ENCODE peak calls at places on chromosome 22, in ten cellular contexts. X is GM12892; Y is MV-4-11; A is HEK293T; D is NCI-H2029; K is neural crest cell; U is amygdala; G is stimulated activated CD4-positive, alpha-beta T cell treated with anti-CD3 and anti-CD28 coated beads, Interleukin-12 subunit alpha, Interleukin-12 subunit beta, amount 100 ng/mL, for 48 hours; C is stimulated activated CD8-positive, alpha-beta memory T cell treated with anti-CD3 and anti-CD28 coated beads, Interleukin-4, amount 100 ng/mL, for 1 hour; S is T follicular helper cell. P is an unnamed sample.

GRCh38 chr22:17997456-17997855 is 26.9 kb downstream of the MICAL3 start:
- DNase-seq in G (no peak), S (no peak), U (no peak), K (no peak), C (no peak), A (no peak), X (no peak), Y (no peak), D (no peak), P (no peak)

GRCh38 chr22:27270818-27271510 is 530.6 kb downstream of the MN1 start:
- DNase-seq in G (no peak), A (no peak), D (no peak), U (no peak), Y (no peak), K (no peak), X (no peak), C (no peak), S (no peak), P (no peak)

GRCh38 chr22:32864041-32864440 is 62.5 kb downstream of the TIMP3 start:
- DNase-seq in S (no peak), D (no peak), G (no peak), X (no peak), C (no peak), K (no peak), A (no peak), Y (no peak), U (no peak), P (no peak)

GRCh38 chr22:39350803-39351688 is 1.3 kb downstream of the SYNGR1 start:
- DNase-seq in A (no peak), S (no peak), G (no peak), K (no peak), U (no peak), D (no peak), X (no peak), C (no peak), Y (no peak), P (no peak)

GRCh38 chr22:50640857-50641647 is 13.1 kb upstream of the ARSA start:
- DNase-seq in Y (peak; percentile 63), U (no peak), G (no peak), D (no peak), A (no peak), S (no peak), X (no peak), C (no peak), K (no peak), P (no peak)

GRCh38 chr22:19431641-19432091 is at the start of gene HIRA:
- DNase-seq in X (peak; percentile 68), D (peak; percentile 47), U (peak; percentile 80), Y (peak; percentile 51), K (peak; percentile 85), A (peak; percentile 85), G (peak; percentile 87), C (peak; percentile 69), S (peak; percentile 71), P (peak; percentile 84)

GRCh38 chr22:27663031-27663367 is 138.6 kb downstream of the MN1 start:
- DNase-seq in A (no peak), C (no peak), G (no peak), Y (no peak), X (no peak), U (no peak), D (no peak), S (no peak), K (no peak), P (no peak)

GRCh38 chr22:38327805-38328204 is 10.6 kb upstream of the CSNK1E start:
- DNase-seq in U (no peak), Y (peak; percentile 9), D (no peak), G (no peak), S (no peak), C (no peak), X (no peak), K (no peak), A (no peak), P (no peak)

GRCh38 chr22:41597635-41597953 is 8.0 kb upstream of the PMM1 start:
- DNase-seq in D (no peak), S (no peak), U (no peak), G (no peak), C (no peak), Y (no peak), X (no peak), A (no peak), K (no peak), P (no peak)